ENCODE peak calls at places on chromosomes 12 and 14, in five cellular contexts. P, Y, N, O and J are unnamed samples.

GRCh38 chr14:102903889-102904512 is 18.5 kb upstream of the AMN start:
- DNase-seq in P (no peak), Y (no peak), O (no peak), N (no peak), J (no peak)

GRCh38 chr14:104797112-104798044 is 1.8 kb upstream of the AKT1 start:
- DNase-seq in O (no peak), N (peak), P (no peak), Y (peak), J (no peak)

GRCh38 chr12:24232531-24232930 is 283.1 kb upstream of the SOX5 start:
- DNase-seq in P (no peak), Y (no peak), N (no peak), O (no peak), J (no peak)

GRCh38 chr14:65287264-65288131 is 125.0 kb upstream of the FUT8 start:
- DNase-seq in O (peak), P (no peak), N (no peak), Y (no peak), J (no peak)

GRCh38 chr12:110756611-110757010 is 13.9 kb upstream of the PPP1CC start:
- DNase-seq in Y (no peak), P (no peak), N (no peak), O (no peak), J (no peak)

GRCh38 chr14:64544607-64545312 is 4.2 kb downstream of the HSPA2 start:
- DNase-seq in Y (no peak), O (no peak), N (no peak), P (no peak), J (no peak)

GRCh38 chr12:129607293-129607692 is 296.5 kb downstream of the TMEM132D start:
- DNase-seq in O (no peak), N (no peak), Y (no peak), P (no peak), J (no peak)

GRCh38 chr12:53867216-53868012 is 71.2 kb upstream of the HOXC13 start:
- DNase-seq in P (no peak), Y (no peak), N (no peak), O (peak), J (no peak)

GRCh38 chr12:70660620-70661219 is 23.5 kb upstream of the PTPRB start:
- DNase-seq in Y (no peak), P (no peak), O (no peak), N (peak), J (no peak)

GRCh38 chr12:115267464-115267863 is 583.5 kb upstream of the TBX3 start:
- DNase-seq in N (peak), P (no peak), O (no peak), Y (no peak), J (no peak)

GRCh38 chr12:5268424-5269210 is 163.3 kb upstream of the NTF3 start:
- DNase-seq in Y (no peak), N (no peak), P (no peak), O (no peak), J (no peak)

GRCh38 chr12:81337891-81338290 is 260.0 kb downstream of the ACSS3 start:
- DNase-seq in P (no peak), Y (no peak), O (no peak), N (no peak), J (no peak)

GRCh38 chr12:43762596-43762995 is 3.8 kb downstream of the IRAK4 start:
- DNase-seq in N (no peak), P (no peak), Y (no peak), O (no peak), J (no peak)

GRCh38 chr12:18139989-18140596 is 50.1 kb upstream of the RERGL start:
- DNase-seq in Y (no peak), O (no peak), P (peak), N (no peak), J (no peak)

GRCh38 chr12:122099280-122099749 is 20.8 kb downstream of the MLXIP start:
- DNase-seq in N (peak), Y (peak), O (no peak), P (no peak), J (no peak)
- H3K27ac ChIP-seq in N (peak), Y (peak), O (no peak), P (no peak), J (peak)

GRCh38 chr12:102093319-102093718 is 26.6 kb downstream of the NUP37 start:
- DNase-seq in P (no peak), Y (no peak), O (no peak), N (no peak), J (no peak)

GRCh38 chr12:102095677-102096263 is 24.1 kb downstream of the NUP37 start:
- DNase-seq in O (no peak), N (no peak), Y (no peak), P (peak), J (no peak)

DNA sequence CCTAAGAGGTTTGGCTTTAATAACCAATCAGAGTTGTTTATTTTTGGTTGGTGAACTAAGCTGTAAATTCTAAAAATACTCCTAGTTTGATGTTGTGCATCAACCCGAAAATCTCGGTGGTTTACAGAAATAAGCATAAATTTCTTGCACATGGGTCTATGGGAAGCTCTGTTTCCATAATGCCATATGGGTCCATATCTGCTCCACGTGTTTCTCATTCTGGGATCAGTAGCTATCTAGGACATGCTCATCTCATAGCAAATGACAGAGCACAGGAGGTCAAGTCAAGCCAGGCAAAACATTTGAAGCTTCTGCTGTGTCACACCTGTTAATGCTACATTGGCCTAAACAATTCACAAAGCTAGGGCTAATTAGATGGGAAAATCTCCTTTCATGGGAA is 23.1 kb downstream of the NUP37 start:
- DNase-seq in P (no peak), O (no peak), Y (no peak), N (no peak), J (no peak)
- H3K27ac ChIP-seq in P (no peak), O (no peak), Y (no peak), N (no peak), J (no peak)

GRCh38 chr14:69698572-69698971 is 68.4 kb upstream of the SRSF5 start:
- DNase-seq in N (no peak), Y (no peak), O (no peak), P (no peak), J (no peak)

GRCh38 chr14:69696633-69697557 is 70.0 kb upstream of the SRSF5 start:
- DNase-seq in O (no peak), Y (no peak), P (peak), N (no peak), J (no peak)

GRCh38 chr14:69694730-69695663 is 71.9 kb upstream of the SRSF5 start:
- DNase-seq in P (no peak), N (peak), Y (no peak), O (no peak), J (no peak)

GRCh38 chr14:69693823-69694729 is 72.9 kb upstream of the SRSF5 start:
- DNase-seq in N (no peak), O (no peak), P (no peak), Y (peak), J (no peak)

DNA sequence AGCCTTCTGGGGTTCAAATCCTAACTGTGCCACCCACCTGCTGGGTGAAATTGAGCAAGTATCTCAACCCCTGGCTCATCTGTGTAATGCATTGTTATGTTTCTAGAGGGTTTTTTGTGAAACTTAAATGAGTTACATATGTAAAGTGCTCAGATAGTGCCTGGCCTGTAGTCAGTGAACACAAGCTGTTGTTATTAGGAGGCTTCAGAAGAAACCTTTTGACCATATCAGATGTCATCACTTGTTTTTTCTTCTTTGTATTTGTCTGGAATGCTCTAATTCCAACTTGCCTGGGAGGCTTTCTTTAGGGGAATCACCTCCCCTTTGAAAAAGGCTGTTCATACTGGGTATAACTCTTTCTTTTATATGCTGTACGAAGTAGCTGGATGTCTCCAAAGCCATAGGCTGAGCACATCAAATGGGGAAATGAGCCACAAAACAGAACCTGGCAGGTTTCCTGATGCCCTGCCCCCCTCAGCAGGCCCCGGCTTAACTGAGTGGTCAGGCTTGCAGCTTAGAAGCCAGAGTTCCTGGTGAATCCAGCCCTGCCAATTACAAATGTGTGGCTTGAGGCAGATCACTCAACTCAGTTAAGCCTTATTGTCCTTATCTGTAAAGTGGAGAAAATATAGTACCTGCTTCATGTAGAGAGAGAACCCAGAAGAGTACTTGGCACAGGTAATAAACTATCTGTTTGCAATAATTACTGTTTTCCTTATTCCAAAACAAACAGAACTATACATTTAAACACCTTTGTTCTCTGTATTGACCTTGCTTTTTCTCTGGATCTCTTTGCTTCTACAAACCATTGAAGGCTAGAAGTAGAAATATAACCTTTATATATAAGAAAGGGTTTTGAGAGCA is 71.0 kb upstream of the SRSF5 start:
- DNase-seq in Y (no peak), P (no peak), O (no peak), N (no peak), J (no peak)
- H3K27ac ChIP-seq in Y (peak), P (peak), O (no peak), N (peak), J (peak)

DNA sequence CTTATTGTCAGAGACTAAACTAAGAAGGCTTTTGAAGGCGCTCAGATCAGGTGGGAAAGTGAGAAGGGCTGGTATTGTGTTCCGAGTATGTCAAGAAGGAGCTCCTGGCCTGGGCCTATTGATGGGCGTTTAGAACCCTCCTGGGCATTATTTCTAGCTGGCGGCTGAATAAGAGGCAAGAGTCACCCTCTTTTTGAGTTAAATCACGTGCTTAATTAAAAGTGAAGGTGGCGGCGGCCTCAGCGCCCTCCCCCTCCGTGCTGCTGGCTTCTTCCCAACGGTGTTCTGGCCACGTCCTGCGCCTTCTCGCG is 21.0 kb upstream of the GNS start:
- DNase-seq in N (no peak), P (no peak), O (no peak), Y (no peak), J (no peak)
- H3K27ac ChIP-seq in N (no peak), P (no peak), O (no peak), Y (peak), J (no peak)

DNA sequence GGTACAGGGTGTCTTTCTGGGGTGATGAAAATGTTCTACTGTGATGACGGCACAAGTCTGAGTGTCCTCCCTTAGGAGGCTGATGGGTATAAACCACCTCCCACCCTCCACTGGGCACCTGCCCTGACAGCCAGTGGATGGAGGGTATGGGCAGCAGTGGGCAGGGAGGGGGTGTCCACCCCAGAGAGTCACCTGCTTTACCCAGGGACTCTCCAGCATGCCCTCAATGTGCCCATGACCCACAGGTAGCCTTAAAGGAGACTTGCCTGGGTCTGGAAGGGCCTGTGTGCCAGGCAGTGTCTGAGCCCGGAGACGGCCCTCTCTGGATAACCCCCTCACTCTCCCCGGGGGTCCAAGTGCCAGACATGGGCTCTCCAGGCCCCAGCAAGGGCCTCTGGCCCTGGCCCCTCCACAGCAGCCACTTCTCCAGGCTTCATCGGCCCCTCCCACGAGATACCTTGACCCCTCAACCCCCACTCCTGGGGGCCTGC is 38.8 kb downstream of the CCNK start:
- DNase-seq in O (no peak), N (peak), P (no peak), Y (peak), J (no peak)
- H3K27ac ChIP-seq in O (no peak), N (no peak), P (no peak), Y (no peak), J (no peak)

GRCh38 chr12:6450869-6451347 is 934 bp upstream of the TAPBPL start:
- DNase-seq in Y (no peak), N (peak), P (no peak), O (peak), J (no peak)

GRCh38 chr12:6452908-6453630 is 1.2 kb downstream of the TAPBPL start:
- DNase-seq in O (no peak), Y (peak), P (no peak), N (peak), J (no peak)

GRCh38 chr12:6451348-6452244 is at the start of gene TAPBPL:
- DNase-seq in N (peak), O (peak), Y (peak), P (peak), J (peak)

GRCh38 chr12:6452245-6452731 is 446 bp downstream of the TAPBPL start:
- DNase-seq in P (peak), N (no peak), O (no peak), Y (peak), J (peak)

DNA sequence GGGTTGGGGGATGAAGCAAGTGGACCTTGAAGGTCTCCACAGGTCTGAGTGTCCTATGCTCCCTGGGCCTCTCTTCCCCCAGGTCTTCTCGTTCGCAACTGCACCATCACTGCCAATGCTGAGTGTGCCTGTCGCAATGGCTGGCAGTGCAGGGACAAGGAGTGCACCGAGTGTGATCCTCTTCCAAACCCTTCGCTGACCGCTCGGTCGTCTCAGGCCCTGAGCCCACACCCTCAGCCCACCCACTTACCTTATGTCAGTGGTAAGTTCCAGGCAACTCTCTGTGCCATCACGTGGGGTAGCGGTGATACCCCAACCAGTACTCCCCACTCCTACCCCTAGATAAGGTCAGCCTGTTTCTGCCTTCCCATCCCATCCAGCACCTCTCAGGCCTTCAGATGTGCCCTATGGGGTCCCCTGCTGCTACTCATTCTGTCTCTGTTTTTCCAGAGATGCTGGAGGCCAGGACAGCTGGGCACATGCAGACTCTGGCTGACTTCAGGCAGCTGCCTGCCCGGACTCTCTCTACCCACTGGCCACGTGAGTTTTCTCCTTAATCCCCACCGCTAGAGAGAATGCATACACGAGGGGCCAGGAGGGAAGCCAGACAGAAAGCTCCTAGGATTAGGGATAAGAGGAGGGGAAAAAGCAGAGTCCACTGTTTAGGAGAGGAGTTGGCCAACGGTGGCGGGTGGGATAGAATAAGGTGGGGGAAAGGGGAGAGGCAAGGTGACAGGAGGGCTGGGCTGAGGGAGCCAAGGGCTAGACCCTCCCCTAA is 1.6 kb upstream of the TAPBPL start:
- DNase-seq in P (no peak), O (no peak), N (no peak), Y (no peak), J (no peak)
- H3K27ac ChIP-seq in P (peak), O (no peak), N (peak), Y (peak), J (peak)